ENCODE peak calls at places on chromosomes 13 and 19, in four cellular contexts. W is spleen, M is endothelial cell of umbilical vein, U is dorsolateral prefrontal cortex. K is an unnamed sample.

GRCh38 chr19:3065675-3066357 is 3.5 kb upstream of the TLE5 start:
- DNase-seq in W (peak), M (no peak), U (no peak), K (no peak)

GRCh38 chr13:29497137-29497654 is 98.3 kb downstream of the SLC7A1 start:
- DNase-seq in W (peak), M (no peak), U (no peak), K (no peak)

GRCh38 chr19:3358919-3359849 is 7.2 kb upstream of the NFIC start:
- DNase-seq in W (peak), M (no peak), U (peak), K (peak)

GRCh38 chr19:4120531-4120930 is 3.4 kb downstream of the MAP2K2 start:
- DNase-seq in W (no peak), M (no peak), U (no peak), K (no peak)

GRCh38 chr19:45899253-45899652 is 3.2 kb downstream of the MYPOP start:
- DNase-seq in W (no peak), M (no peak), U (no peak), K (no peak)

GRCh38 chr19:3732108-3732507 is 23.9 kb downstream of the TJP3 start:
- DNase-seq in W (no peak), M (no peak), U (no peak), K (no peak)

GRCh38 chr19:7851623-7852500 is 21.8 kb downstream of the EVI5L start:
- DNase-seq in W (no peak), M (no peak), U (peak), K (peak)

GRCh38 chr13:54742984-54743383 is 1714.4 kb downstream of the OLFM4 start:
- DNase-seq in W (no peak), M (no peak), U (no peak), K (no peak)

GRCh38 chr13:76214001-76214400 is 577.9 kb downstream of the LMO7 start:
- DNase-seq in W (no peak), M (no peak), U (no peak), K (no peak)

GRCh38 chr19:14149509-14149994 is 13.2 kb upstream of the ASF1B start:
- DNase-seq in W (peak), M (peak), U (peak), K (peak)

GRCh38 chr19:38838208-38838985 is 6.8 kb upstream of the ECH1 start:
- DNase-seq in W (peak), M (no peak), U (no peak), K (no peak)

GRCh38 chr13:22030321-22030720 is 359.4 kb downstream of the FGF9 start:
- DNase-seq in W (no peak), M (no peak), U (no peak), K (no peak)

GRCh38 chr19:19458110-19458816 is 52.8 kb downstream of the GATAD2A start:
- DNase-seq in W (peak), M (no peak), U (no peak), K (no peak)

DNA sequence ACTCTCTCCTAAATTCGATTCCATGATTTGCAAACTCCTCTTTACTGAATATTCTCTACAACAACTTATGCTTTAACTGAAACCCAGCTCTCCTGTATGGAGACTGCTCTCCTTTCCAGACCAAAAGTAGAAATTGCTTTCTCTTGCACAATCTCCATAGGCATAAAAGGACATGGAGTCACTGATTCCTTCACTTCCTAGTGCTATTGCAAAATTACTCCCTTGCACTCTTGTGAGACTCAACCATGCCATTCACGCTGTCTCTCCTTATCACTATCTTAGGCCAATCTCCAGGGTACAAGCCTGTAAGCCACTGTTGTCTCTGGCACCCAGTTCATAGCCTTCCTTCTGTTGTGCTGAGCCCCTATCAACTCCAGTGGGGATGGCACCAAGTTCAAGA is 30.6 kb downstream of the SERPINE3 start:
- DNase-seq in W (no peak), M (no peak), U (no peak), K (no peak)
- H3K27ac ChIP-seq in W (no peak), M (no peak), U (no peak), K (no peak)

GRCh38 chr19:47626238-47626637 is 17.3 kb downstream of the BICRA start:
- DNase-seq in W (no peak), M (no peak), U (no peak), K (no peak)
- H3K27ac ChIP-seq in W (no peak), M (no peak), U (peak), K (no peak)

DNA sequence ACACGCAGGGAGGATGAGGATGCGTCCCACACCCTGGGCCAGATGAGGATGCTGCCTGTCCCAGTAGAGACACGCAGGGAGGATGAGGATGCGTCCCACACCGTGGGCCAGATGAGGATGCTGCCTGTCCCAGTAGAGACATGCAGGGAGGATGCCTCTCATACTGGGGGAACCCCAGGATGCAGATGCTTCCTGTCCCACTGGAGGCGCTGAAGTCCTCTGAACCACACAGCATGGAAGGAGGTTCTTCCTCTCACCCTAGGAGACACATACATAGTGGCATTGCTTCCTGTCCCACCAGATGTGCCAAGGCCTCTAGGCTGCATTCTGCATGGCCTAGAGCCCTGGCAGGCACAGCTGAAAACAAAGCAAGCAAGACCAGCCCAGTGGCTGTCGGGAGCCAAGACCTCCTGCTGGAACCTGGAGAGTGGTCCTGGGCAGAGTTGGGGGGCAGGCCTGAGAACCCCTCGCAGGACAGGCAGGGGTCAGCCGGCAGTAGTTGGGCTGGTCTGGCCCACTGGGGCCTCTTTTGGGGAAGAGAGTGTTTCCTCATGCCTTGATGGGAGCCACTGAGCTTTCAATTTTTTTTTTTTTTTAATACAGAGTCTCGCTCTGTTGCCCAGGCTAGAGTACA is 4.3 kb downstream of the HPN start:
- DNase-seq in W (no peak), M (peak), U (no peak), K (no peak)
- H3K27ac ChIP-seq in W (no peak), M (no peak), U (peak), K (no peak)

GRCh38 chr19:11064831-11065303 is 24.4 kb upstream of the LDLR start:
- DNase-seq in W (no peak), M (no peak), U (no peak), K (no peak)

GRCh38 chr19:11066326-11066725 is 22.9 kb upstream of the LDLR start:
- DNase-seq in W (no peak), M (no peak), U (no peak), K (no peak)

GRCh38 chr19:11070123-11070522 is 19.1 kb upstream of the LDLR start:
- DNase-seq in W (no peak), M (no peak), U (no peak), K (no peak)

GRCh38 chr19:11069451-11070009 is 19.7 kb upstream of the LDLR start:
- DNase-seq in W (no peak), M (no peak), U (no peak), K (no peak)

GRCh38 chr19:11067356-11068113 is 21.7 kb upstream of the LDLR start:
- DNase-seq in W (no peak), M (no peak), U (no peak), K (no peak)
- H3K27ac ChIP-seq in W (no peak), M (no peak), U (no peak), K (no peak)